ENCODE peak calls at places on chromosomes 6 and 20, in six cellular contexts. One of them, this sample, is unnamed.

GRCh38 chr6:90790058-90790457 is 203.2 kb upstream of the MAP3K7 start:
- DNase-seq in stimulated activated CD4-positive, alpha-beta T cell treated with anti-CD3 and anti-CD28 coated beads, Interleukin-1b, Interleukin-23, amount 100 ng/mL, for 4 hours: no peak
- DNase-seq in HT-29: no peak
- DNase-seq in dorsolateral prefrontal cortex: no peak
- DNase-seq in activated CD4-positive, alpha-beta T cell treated with anti-CD3 and anti-CD28 coated beads, Interleukin-2, amount 50 U/mL, for 48 hours: no peak
- DNase-seq in activated naive CD8-positive, alpha-beta T cell treated with anti-CD3 and anti-CD28 coated beads, Interleukin-2, amount 50 U/mL, for 16 hours: no peak
- DNase-seq in this sample: no peak

GRCh38 chr6:160285541-160286105 is 27.0 kb upstream of the SLC22A2 start:
- DNase-seq in stimulated activated CD4-positive, alpha-beta T cell treated with anti-CD3 and anti-CD28 coated beads, Interleukin-1b, Interleukin-23, amount 100 ng/mL, for 4 hours: no peak
- DNase-seq in HT-29: no peak
- DNase-seq in dorsolateral prefrontal cortex: no peak
- DNase-seq in activated CD4-positive, alpha-beta T cell treated with anti-CD3 and anti-CD28 coated beads, Interleukin-2, amount 50 U/mL, for 48 hours: no peak
- DNase-seq in activated naive CD8-positive, alpha-beta T cell treated with anti-CD3 and anti-CD28 coated beads, Interleukin-2, amount 50 U/mL, for 16 hours: no peak
- DNase-seq in this sample: no peak

GRCh38 chr6:161721511-161721910 is 447.6 kb upstream of the AGPAT4 start:
- DNase-seq in stimulated activated CD4-positive, alpha-beta T cell treated with anti-CD3 and anti-CD28 coated beads, Interleukin-1b, Interleukin-23, amount 100 ng/mL, for 4 hours: no peak
- DNase-seq in HT-29: no peak
- DNase-seq in dorsolateral prefrontal cortex: no peak
- DNase-seq in activated CD4-positive, alpha-beta T cell treated with anti-CD3 and anti-CD28 coated beads, Interleukin-2, amount 50 U/mL, for 48 hours: no peak
- DNase-seq in activated naive CD8-positive, alpha-beta T cell treated with anti-CD3 and anti-CD28 coated beads, Interleukin-2, amount 50 U/mL, for 16 hours: no peak
- DNase-seq in this sample: no peak

GRCh38 chr6:13004610-13005009 is 288.0 kb downstream of the PHACTR1 start:
- DNase-seq in stimulated activated CD4-positive, alpha-beta T cell treated with anti-CD3 and anti-CD28 coated beads, Interleukin-1b, Interleukin-23, amount 100 ng/mL, for 4 hours: no peak
- DNase-seq in HT-29: no peak
- DNase-seq in dorsolateral prefrontal cortex: no peak
- DNase-seq in activated CD4-positive, alpha-beta T cell treated with anti-CD3 and anti-CD28 coated beads, Interleukin-2, amount 50 U/mL, for 48 hours: no peak
- DNase-seq in activated naive CD8-positive, alpha-beta T cell treated with anti-CD3 and anti-CD28 coated beads, Interleukin-2, amount 50 U/mL, for 16 hours: no peak
- DNase-seq in this sample: no peak

GRCh38 chr20:2314759-2315439 is 19.1 kb downstream of the TGM3 start:
- DNase-seq in stimulated activated CD4-positive, alpha-beta T cell treated with anti-CD3 and anti-CD28 coated beads, Interleukin-1b, Interleukin-23, amount 100 ng/mL, for 4 hours: no peak
- DNase-seq in HT-29: no peak
- DNase-seq in dorsolateral prefrontal cortex: no peak
- DNase-seq in activated CD4-positive, alpha-beta T cell treated with anti-CD3 and anti-CD28 coated beads, Interleukin-2, amount 50 U/mL, for 48 hours: no peak
- DNase-seq in activated naive CD8-positive, alpha-beta T cell treated with anti-CD3 and anti-CD28 coated beads, Interleukin-2, amount 50 U/mL, for 16 hours: no peak
- DNase-seq in this sample: no peak

GRCh38 chr6:125296461-125296860 is 5.3 kb downstream of the HDDC2 start:
- DNase-seq in stimulated activated CD4-positive, alpha-beta T cell treated with anti-CD3 and anti-CD28 coated beads, Interleukin-1b, Interleukin-23, amount 100 ng/mL, for 4 hours: no peak
- DNase-seq in HT-29: no peak
- DNase-seq in dorsolateral prefrontal cortex: no peak
- DNase-seq in activated CD4-positive, alpha-beta T cell treated with anti-CD3 and anti-CD28 coated beads, Interleukin-2, amount 50 U/mL, for 48 hours: no peak
- DNase-seq in activated naive CD8-positive, alpha-beta T cell treated with anti-CD3 and anti-CD28 coated beads, Interleukin-2, amount 50 U/mL, for 16 hours: no peak
- DNase-seq in this sample: no peak

GRCh38 chr6:164663634-164664033 is 645.8 kb downstream of the C6orf118 start:
- DNase-seq in stimulated activated CD4-positive, alpha-beta T cell treated with anti-CD3 and anti-CD28 coated beads, Interleukin-1b, Interleukin-23, amount 100 ng/mL, for 4 hours: no peak
- DNase-seq in HT-29: no peak
- DNase-seq in dorsolateral prefrontal cortex: no peak
- DNase-seq in activated CD4-positive, alpha-beta T cell treated with anti-CD3 and anti-CD28 coated beads, Interleukin-2, amount 50 U/mL, for 48 hours: no peak
- DNase-seq in activated naive CD8-positive, alpha-beta T cell treated with anti-CD3 and anti-CD28 coated beads, Interleukin-2, amount 50 U/mL, for 16 hours: no peak
- DNase-seq in this sample: no peak

GRCh38 chr6:51513891-51514290 is 573.5 kb downstream of the PKHD1 start:
- DNase-seq in stimulated activated CD4-positive, alpha-beta T cell treated with anti-CD3 and anti-CD28 coated beads, Interleukin-1b, Interleukin-23, amount 100 ng/mL, for 4 hours: no peak
- DNase-seq in HT-29: no peak
- DNase-seq in dorsolateral prefrontal cortex: no peak
- DNase-seq in activated CD4-positive, alpha-beta T cell treated with anti-CD3 and anti-CD28 coated beads, Interleukin-2, amount 50 U/mL, for 48 hours: no peak
- DNase-seq in activated naive CD8-positive, alpha-beta T cell treated with anti-CD3 and anti-CD28 coated beads, Interleukin-2, amount 50 U/mL, for 16 hours: no peak
- DNase-seq in this sample: no peak

GRCh38 chr20:58611236-58612020 is 39.7 kb upstream of the STX16 start:
- DNase-seq in stimulated activated CD4-positive, alpha-beta T cell treated with anti-CD3 and anti-CD28 coated beads, Interleukin-1b, Interleukin-23, amount 100 ng/mL, for 4 hours: no peak
- DNase-seq in HT-29: no peak
- DNase-seq in dorsolateral prefrontal cortex: no peak
- DNase-seq in activated CD4-positive, alpha-beta T cell treated with anti-CD3 and anti-CD28 coated beads, Interleukin-2, amount 50 U/mL, for 48 hours: no peak
- DNase-seq in activated naive CD8-positive, alpha-beta T cell treated with anti-CD3 and anti-CD28 coated beads, Interleukin-2, amount 50 U/mL, for 16 hours: no peak
- DNase-seq in this sample: no peak

GRCh38 chr20:53809728-53810365 is 216.2 kb upstream of the ZNF217 start:
- DNase-seq in stimulated activated CD4-positive, alpha-beta T cell treated with anti-CD3 and anti-CD28 coated beads, Interleukin-1b, Interleukin-23, amount 100 ng/mL, for 4 hours: no peak
- DNase-seq in HT-29: no peak
- DNase-seq in dorsolateral prefrontal cortex: no peak
- DNase-seq in activated CD4-positive, alpha-beta T cell treated with anti-CD3 and anti-CD28 coated beads, Interleukin-2, amount 50 U/mL, for 48 hours: no peak
- DNase-seq in activated naive CD8-positive, alpha-beta T cell treated with anti-CD3 and anti-CD28 coated beads, Interleukin-2, amount 50 U/mL, for 16 hours: no peak
- DNase-seq in this sample: no peak

GRCh38 chr6:38311201-38311600 is 328.5 kb downstream of the BTBD9 start:
- DNase-seq in stimulated activated CD4-positive, alpha-beta T cell treated with anti-CD3 and anti-CD28 coated beads, Interleukin-1b, Interleukin-23, amount 100 ng/mL, for 4 hours: no peak
- DNase-seq in HT-29: no peak
- DNase-seq in dorsolateral prefrontal cortex: no peak
- DNase-seq in activated CD4-positive, alpha-beta T cell treated with anti-CD3 and anti-CD28 coated beads, Interleukin-2, amount 50 U/mL, for 48 hours: no peak
- DNase-seq in activated naive CD8-positive, alpha-beta T cell treated with anti-CD3 and anti-CD28 coated beads, Interleukin-2, amount 50 U/mL, for 16 hours: no peak
- DNase-seq in this sample: no peak

GRCh38 chr6:28683945-28684538 is 158.4 kb downstream of the GPX5 start:
- DNase-seq in stimulated activated CD4-positive, alpha-beta T cell treated with anti-CD3 and anti-CD28 coated beads, Interleukin-1b, Interleukin-23, amount 100 ng/mL, for 4 hours: no peak
- DNase-seq in HT-29: peak
- DNase-seq in dorsolateral prefrontal cortex: no peak
- DNase-seq in activated CD4-positive, alpha-beta T cell treated with anti-CD3 and anti-CD28 coated beads, Interleukin-2, amount 50 U/mL, for 48 hours: no peak
- DNase-seq in activated naive CD8-positive, alpha-beta T cell treated with anti-CD3 and anti-CD28 coated beads, Interleukin-2, amount 50 U/mL, for 16 hours: no peak
- DNase-seq in this sample: no peak

GRCh38 chr6:145784683-145785082 is 29.9 kb downstream of the FBXO30 start:
- DNase-seq in stimulated activated CD4-positive, alpha-beta T cell treated with anti-CD3 and anti-CD28 coated beads, Interleukin-1b, Interleukin-23, amount 100 ng/mL, for 4 hours: no peak
- DNase-seq in HT-29: no peak
- DNase-seq in dorsolateral prefrontal cortex: no peak
- DNase-seq in activated CD4-positive, alpha-beta T cell treated with anti-CD3 and anti-CD28 coated beads, Interleukin-2, amount 50 U/mL, for 48 hours: no peak
- DNase-seq in activated naive CD8-positive, alpha-beta T cell treated with anti-CD3 and anti-CD28 coated beads, Interleukin-2, amount 50 U/mL, for 16 hours: no peak
- DNase-seq in this sample: no peak

GRCh38 chr6:137754366-137754765 is 112.7 kb upstream of the TNFAIP3 start:
- DNase-seq in stimulated activated CD4-positive, alpha-beta T cell treated with anti-CD3 and anti-CD28 coated beads, Interleukin-1b, Interleukin-23, amount 100 ng/mL, for 4 hours: no peak
- DNase-seq in HT-29: no peak
- DNase-seq in dorsolateral prefrontal cortex: no peak
- DNase-seq in activated CD4-positive, alpha-beta T cell treated with anti-CD3 and anti-CD28 coated beads, Interleukin-2, amount 50 U/mL, for 48 hours: no peak
- DNase-seq in activated naive CD8-positive, alpha-beta T cell treated with anti-CD3 and anti-CD28 coated beads, Interleukin-2, amount 50 U/mL, for 16 hours: no peak
- DNase-seq in this sample: no peak

GRCh38 chr6:150256618-150257272 is 112.1 kb upstream of the IYD start:
- DNase-seq in stimulated activated CD4-positive, alpha-beta T cell treated with anti-CD3 and anti-CD28 coated beads, Interleukin-1b, Interleukin-23, amount 100 ng/mL, for 4 hours: no peak
- DNase-seq in HT-29: no peak
- DNase-seq in dorsolateral prefrontal cortex: no peak
- DNase-seq in activated CD4-positive, alpha-beta T cell treated with anti-CD3 and anti-CD28 coated beads, Interleukin-2, amount 50 U/mL, for 48 hours: no peak
- DNase-seq in activated naive CD8-positive, alpha-beta T cell treated with anti-CD3 and anti-CD28 coated beads, Interleukin-2, amount 50 U/mL, for 16 hours: no peak
- DNase-seq in this sample: no peak

GRCh38 chr6:137904822-137905617 is 38.0 kb downstream of the TNFAIP3 start:
- DNase-seq in stimulated activated CD4-positive, alpha-beta T cell treated with anti-CD3 and anti-CD28 coated beads, Interleukin-1b, Interleukin-23, amount 100 ng/mL, for 4 hours: peak
- DNase-seq in HT-29: peak
- DNase-seq in dorsolateral prefrontal cortex: no peak
- DNase-seq in activated CD4-positive, alpha-beta T cell treated with anti-CD3 and anti-CD28 coated beads, Interleukin-2, amount 50 U/mL, for 48 hours: peak
- DNase-seq in activated naive CD8-positive, alpha-beta T cell treated with anti-CD3 and anti-CD28 coated beads, Interleukin-2, amount 50 U/mL, for 16 hours: peak
- DNase-seq in this sample: no peak

GRCh38 chr20:890671-891070 is 25.5 kb downstream of the ANGPT4 start:
- DNase-seq in stimulated activated CD4-positive, alpha-beta T cell treated with anti-CD3 and anti-CD28 coated beads, Interleukin-1b, Interleukin-23, amount 100 ng/mL, for 4 hours: no peak
- DNase-seq in HT-29: no peak
- DNase-seq in dorsolateral prefrontal cortex: no peak
- DNase-seq in activated CD4-positive, alpha-beta T cell treated with anti-CD3 and anti-CD28 coated beads, Interleukin-2, amount 50 U/mL, for 48 hours: no peak
- DNase-seq in activated naive CD8-positive, alpha-beta T cell treated with anti-CD3 and anti-CD28 coated beads, Interleukin-2, amount 50 U/mL, for 16 hours: no peak
- DNase-seq in this sample: no peak

GRCh38 chr20:35307666-35308653 is 15.7 kb upstream of the FAM83C start:
- DNase-seq in stimulated activated CD4-positive, alpha-beta T cell treated with anti-CD3 and anti-CD28 coated beads, Interleukin-1b, Interleukin-23, amount 100 ng/mL, for 4 hours: no peak
- DNase-seq in HT-29: no peak
- DNase-seq in dorsolateral prefrontal cortex: peak
- DNase-seq in activated CD4-positive, alpha-beta T cell treated with anti-CD3 and anti-CD28 coated beads, Interleukin-2, amount 50 U/mL, for 48 hours: no peak
- DNase-seq in activated naive CD8-positive, alpha-beta T cell treated with anti-CD3 and anti-CD28 coated beads, Interleukin-2, amount 50 U/mL, for 16 hours: no peak
- DNase-seq in this sample: no peak

GRCh38 chr6:1552296-1552761 is 57.4 kb upstream of the FOXC1 start:
- DNase-seq in stimulated activated CD4-positive, alpha-beta T cell treated with anti-CD3 and anti-CD28 coated beads, Interleukin-1b, Interleukin-23, amount 100 ng/mL, for 4 hours: no peak
- DNase-seq in HT-29: peak
- DNase-seq in dorsolateral prefrontal cortex: no peak
- DNase-seq in activated CD4-positive, alpha-beta T cell treated with anti-CD3 and anti-CD28 coated beads, Interleukin-2, amount 50 U/mL, for 48 hours: no peak
- DNase-seq in activated naive CD8-positive, alpha-beta T cell treated with anti-CD3 and anti-CD28 coated beads, Interleukin-2, amount 50 U/mL, for 16 hours: no peak
- DNase-seq in this sample: no peak

GRCh38 chr6:157427969-157428368 is 47.0 kb downstream of the ZDHHC14 start:
- DNase-seq in stimulated activated CD4-positive, alpha-beta T cell treated with anti-CD3 and anti-CD28 coated beads, Interleukin-1b, Interleukin-23, amount 100 ng/mL, for 4 hours: no peak
- DNase-seq in HT-29: no peak
- DNase-seq in dorsolateral prefrontal cortex: no peak
- DNase-seq in activated CD4-positive, alpha-beta T cell treated with anti-CD3 and anti-CD28 coated beads, Interleukin-2, amount 50 U/mL, for 48 hours: no peak
- DNase-seq in activated naive CD8-positive, alpha-beta T cell treated with anti-CD3 and anti-CD28 coated beads, Interleukin-2, amount 50 U/mL, for 16 hours: no peak
- DNase-seq in this sample: no peak

GRCh38 chr6:140436023-140436811 is 1061.8 kb upstream of the CITED2 start:
- DNase-seq in stimulated activated CD4-positive, alpha-beta T cell treated with anti-CD3 and anti-CD28 coated beads, Interleukin-1b, Interleukin-23, amount 100 ng/mL, for 4 hours: no peak
- DNase-seq in HT-29: no peak
- DNase-seq in dorsolateral prefrontal cortex: no peak
- DNase-seq in activated CD4-positive, alpha-beta T cell treated with anti-CD3 and anti-CD28 coated beads, Interleukin-2, amount 50 U/mL, for 48 hours: no peak
- DNase-seq in activated naive CD8-positive, alpha-beta T cell treated with anti-CD3 and anti-CD28 coated beads, Interleukin-2, amount 50 U/mL, for 16 hours: no peak
- DNase-seq in this sample: peak

GRCh38 chr20:38633577-38634093 is 32.0 kb downstream of the ARHGAP40 start:
- DNase-seq in stimulated activated CD4-positive, alpha-beta T cell treated with anti-CD3 and anti-CD28 coated beads, Interleukin-1b, Interleukin-23, amount 100 ng/mL, for 4 hours: peak
- DNase-seq in HT-29: peak
- DNase-seq in dorsolateral prefrontal cortex: peak
- DNase-seq in activated CD4-positive, alpha-beta T cell treated with anti-CD3 and anti-CD28 coated beads, Interleukin-2, amount 50 U/mL, for 48 hours: peak
- DNase-seq in activated naive CD8-positive, alpha-beta T cell treated with anti-CD3 and anti-CD28 coated beads, Interleukin-2, amount 50 U/mL, for 16 hours: peak
- DNase-seq in this sample: peak

GRCh38 chr6:81793811-81794210 is 41.3 kb upstream of the TENT5A start:
- DNase-seq in stimulated activated CD4-positive, alpha-beta T cell treated with anti-CD3 and anti-CD28 coated beads, Interleukin-1b, Interleukin-23, amount 100 ng/mL, for 4 hours: no peak
- DNase-seq in HT-29: no peak
- DNase-seq in dorsolateral prefrontal cortex: no peak
- DNase-seq in activated CD4-positive, alpha-beta T cell treated with anti-CD3 and anti-CD28 coated beads, Interleukin-2, amount 50 U/mL, for 48 hours: no peak
- DNase-seq in activated naive CD8-positive, alpha-beta T cell treated with anti-CD3 and anti-CD28 coated beads, Interleukin-2, amount 50 U/mL, for 16 hours: no peak
- DNase-seq in this sample: no peak

GRCh38 chr6:25061289-25061945 is 125.7 kb upstream of the RIPOR2 start:
- DNase-seq in stimulated activated CD4-positive, alpha-beta T cell treated with anti-CD3 and anti-CD28 coated beads, Interleukin-1b, Interleukin-23, amount 100 ng/mL, for 4 hours: no peak
- DNase-seq in HT-29: no peak
- DNase-seq in dorsolateral prefrontal cortex: no peak
- DNase-seq in activated CD4-positive, alpha-beta T cell treated with anti-CD3 and anti-CD28 coated beads, Interleukin-2, amount 50 U/mL, for 48 hours: no peak
- DNase-seq in activated naive CD8-positive, alpha-beta T cell treated with anti-CD3 and anti-CD28 coated beads, Interleukin-2, amount 50 U/mL, for 16 hours: no peak
- DNase-seq in this sample: peak

GRCh38 chr6:72412709-72413044 is 209.2 kb upstream of the KCNQ5 start:
- DNase-seq in stimulated activated CD4-positive, alpha-beta T cell treated with anti-CD3 and anti-CD28 coated beads, Interleukin-1b, Interleukin-23, amount 100 ng/mL, for 4 hours: no peak
- DNase-seq in HT-29: no peak
- DNase-seq in dorsolateral prefrontal cortex: no peak
- DNase-seq in activated CD4-positive, alpha-beta T cell treated with anti-CD3 and anti-CD28 coated beads, Interleukin-2, amount 50 U/mL, for 48 hours: no peak
- DNase-seq in activated naive CD8-positive, alpha-beta T cell treated with anti-CD3 and anti-CD28 coated beads, Interleukin-2, amount 50 U/mL, for 16 hours: no peak
- DNase-seq in this sample: no peak

GRCh38 chr6:41546475-41546865 is 289 bp downstream of the FOXP4 start:
- DNase-seq in stimulated activated CD4-positive, alpha-beta T cell treated with anti-CD3 and anti-CD28 coated beads, Interleukin-1b, Interleukin-23, amount 100 ng/mL, for 4 hours: peak
- DNase-seq in HT-29: no peak
- DNase-seq in dorsolateral prefrontal cortex: no peak
- DNase-seq in activated CD4-positive, alpha-beta T cell treated with anti-CD3 and anti-CD28 coated beads, Interleukin-2, amount 50 U/mL, for 48 hours: peak
- DNase-seq in activated naive CD8-positive, alpha-beta T cell treated with anti-CD3 and anti-CD28 coated beads, Interleukin-2, amount 50 U/mL, for 16 hours: no peak
- DNase-seq in this sample: no peak

GRCh38 chr6:49327005-49327404 is 136.0 kb downstream of the MMUT start:
- DNase-seq in stimulated activated CD4-positive, alpha-beta T cell treated with anti-CD3 and anti-CD28 coated beads, Interleukin-1b, Interleukin-23, amount 100 ng/mL, for 4 hours: no peak
- DNase-seq in HT-29: no peak
- DNase-seq in dorsolateral prefrontal cortex: no peak
- DNase-seq in activated CD4-positive, alpha-beta T cell treated with anti-CD3 and anti-CD28 coated beads, Interleukin-2, amount 50 U/mL, for 48 hours: no peak
- DNase-seq in activated naive CD8-positive, alpha-beta T cell treated with anti-CD3 and anti-CD28 coated beads, Interleukin-2, amount 50 U/mL, for 16 hours: no peak
- DNase-seq in this sample: no peak

GRCh38 chr6:32566957-32567356 is 22.7 kb downstream of the HLA-DRB1 start:
- DNase-seq in stimulated activated CD4-positive, alpha-beta T cell treated with anti-CD3 and anti-CD28 coated beads, Interleukin-1b, Interleukin-23, amount 100 ng/mL, for 4 hours: no peak
- DNase-seq in HT-29: no peak
- DNase-seq in dorsolateral prefrontal cortex: no peak
- DNase-seq in activated CD4-positive, alpha-beta T cell treated with anti-CD3 and anti-CD28 coated beads, Interleukin-2, amount 50 U/mL, for 48 hours: no peak
- DNase-seq in activated naive CD8-positive, alpha-beta T cell treated with anti-CD3 and anti-CD28 coated beads, Interleukin-2, amount 50 U/mL, for 16 hours: no peak
- DNase-seq in this sample: no peak

GRCh38 chr6:168221000-168221399 is 98.6 kb downstream of the DACT2 start:
- DNase-seq in stimulated activated CD4-positive, alpha-beta T cell treated with anti-CD3 and anti-CD28 coated beads, Interleukin-1b, Interleukin-23, amount 100 ng/mL, for 4 hours: no peak
- DNase-seq in HT-29: no peak
- DNase-seq in dorsolateral prefrontal cortex: no peak
- DNase-seq in activated CD4-positive, alpha-beta T cell treated with anti-CD3 and anti-CD28 coated beads, Interleukin-2, amount 50 U/mL, for 48 hours: no peak
- DNase-seq in activated naive CD8-positive, alpha-beta T cell treated with anti-CD3 and anti-CD28 coated beads, Interleukin-2, amount 50 U/mL, for 16 hours: no peak
- DNase-seq in this sample: no peak

GRCh38 chr6:10230533-10230932 is 184.3 kb downstream of the TFAP2A start:
- DNase-seq in stimulated activated CD4-positive, alpha-beta T cell treated with anti-CD3 and anti-CD28 coated beads, Interleukin-1b, Interleukin-23, amount 100 ng/mL, for 4 hours: no peak
- DNase-seq in HT-29: no peak
- DNase-seq in dorsolateral prefrontal cortex: no peak
- DNase-seq in activated CD4-positive, alpha-beta T cell treated with anti-CD3 and anti-CD28 coated beads, Interleukin-2, amount 50 U/mL, for 48 hours: no peak
- DNase-seq in activated naive CD8-positive, alpha-beta T cell treated with anti-CD3 and anti-CD28 coated beads, Interleukin-2, amount 50 U/mL, for 16 hours: no peak
- DNase-seq in this sample: no peak

GRCh38 chr20:51127713-51128112 is 104.8 kb upstream of the KCNG1 start:
- DNase-seq in stimulated activated CD4-positive, alpha-beta T cell treated with anti-CD3 and anti-CD28 coated beads, Interleukin-1b, Interleukin-23, amount 100 ng/mL, for 4 hours: no peak
- DNase-seq in HT-29: no peak
- DNase-seq in dorsolateral prefrontal cortex: no peak
- DNase-seq in activated CD4-positive, alpha-beta T cell treated with anti-CD3 and anti-CD28 coated beads, Interleukin-2, amount 50 U/mL, for 48 hours: peak
- DNase-seq in activated naive CD8-positive, alpha-beta T cell treated with anti-CD3 and anti-CD28 coated beads, Interleukin-2, amount 50 U/mL, for 16 hours: no peak
- DNase-seq in this sample: no peak

GRCh38 chr6:26474439-26474881 is 16.7 kb downstream of the BTN2A1 start:
- DNase-seq in stimulated activated CD4-positive, alpha-beta T cell treated with anti-CD3 and anti-CD28 coated beads, Interleukin-1b, Interleukin-23, amount 100 ng/mL, for 4 hours: no peak
- DNase-seq in HT-29: no peak
- DNase-seq in dorsolateral prefrontal cortex: no peak
- DNase-seq in activated CD4-positive, alpha-beta T cell treated with anti-CD3 and anti-CD28 coated beads, Interleukin-2, amount 50 U/mL, for 48 hours: peak
- DNase-seq in activated naive CD8-positive, alpha-beta T cell treated with anti-CD3 and anti-CD28 coated beads, Interleukin-2, amount 50 U/mL, for 16 hours: no peak
- DNase-seq in this sample: no peak

GRCh38 chr6:22295145-22295544 is 1.7 kb downstream of the PRL start:
- DNase-seq in stimulated activated CD4-positive, alpha-beta T cell treated with anti-CD3 and anti-CD28 coated beads, Interleukin-1b, Interleukin-23, amount 100 ng/mL, for 4 hours: no peak
- DNase-seq in HT-29: no peak
- DNase-seq in dorsolateral prefrontal cortex: no peak
- DNase-seq in activated CD4-positive, alpha-beta T cell treated with anti-CD3 and anti-CD28 coated beads, Interleukin-2, amount 50 U/mL, for 48 hours: no peak
- DNase-seq in activated naive CD8-positive, alpha-beta T cell treated with anti-CD3 and anti-CD28 coated beads, Interleukin-2, amount 50 U/mL, for 16 hours: no peak
- DNase-seq in this sample: no peak

GRCh38 chr6:79895382-79896100 is 51.8 kb downstream of the ELOVL4 start:
- DNase-seq in stimulated activated CD4-positive, alpha-beta T cell treated with anti-CD3 and anti-CD28 coated beads, Interleukin-1b, Interleukin-23, amount 100 ng/mL, for 4 hours: no peak
- DNase-seq in HT-29: no peak
- DNase-seq in dorsolateral prefrontal cortex: no peak
- DNase-seq in activated CD4-positive, alpha-beta T cell treated with anti-CD3 and anti-CD28 coated beads, Interleukin-2, amount 50 U/mL, for 48 hours: no peak
- DNase-seq in activated naive CD8-positive, alpha-beta T cell treated with anti-CD3 and anti-CD28 coated beads, Interleukin-2, amount 50 U/mL, for 16 hours: no peak
- DNase-seq in this sample: no peak

GRCh38 chr6:88840806-88841539 is 122.4 kb downstream of the RNGTT start:
- DNase-seq in stimulated activated CD4-positive, alpha-beta T cell treated with anti-CD3 and anti-CD28 coated beads, Interleukin-1b, Interleukin-23, amount 100 ng/mL, for 4 hours: no peak
- DNase-seq in HT-29: peak
- DNase-seq in dorsolateral prefrontal cortex: no peak
- DNase-seq in activated CD4-positive, alpha-beta T cell treated with anti-CD3 and anti-CD28 coated beads, Interleukin-2, amount 50 U/mL, for 48 hours: no peak
- DNase-seq in activated naive CD8-positive, alpha-beta T cell treated with anti-CD3 and anti-CD28 coated beads, Interleukin-2, amount 50 U/mL, for 16 hours: no peak
- DNase-seq in this sample: no peak

GRCh38 chr6:148629910-148630470 is 116.8 kb upstream of the UST start:
- DNase-seq in stimulated activated CD4-positive, alpha-beta T cell treated with anti-CD3 and anti-CD28 coated beads, Interleukin-1b, Interleukin-23, amount 100 ng/mL, for 4 hours: no peak
- DNase-seq in HT-29: no peak
- DNase-seq in dorsolateral prefrontal cortex: no peak
- DNase-seq in activated CD4-positive, alpha-beta T cell treated with anti-CD3 and anti-CD28 coated beads, Interleukin-2, amount 50 U/mL, for 48 hours: no peak
- DNase-seq in activated naive CD8-positive, alpha-beta T cell treated with anti-CD3 and anti-CD28 coated beads, Interleukin-2, amount 50 U/mL, for 16 hours: no peak
- DNase-seq in this sample: no peak

GRCh38 chr6:106510090-106510970 is 119.0 kb downstream of the RTN4IP1 start:
- DNase-seq in stimulated activated CD4-positive, alpha-beta T cell treated with anti-CD3 and anti-CD28 coated beads, Interleukin-1b, Interleukin-23, amount 100 ng/mL, for 4 hours: peak
- DNase-seq in HT-29: peak
- DNase-seq in dorsolateral prefrontal cortex: no peak
- DNase-seq in activated CD4-positive, alpha-beta T cell treated with anti-CD3 and anti-CD28 coated beads, Interleukin-2, amount 50 U/mL, for 48 hours: peak
- DNase-seq in activated naive CD8-positive, alpha-beta T cell treated with anti-CD3 and anti-CD28 coated beads, Interleukin-2, amount 50 U/mL, for 16 hours: peak
- DNase-seq in this sample: no peak

GRCh38 chr6:33249732-33250625 is 21.7 kb downstream of the VPS52 start:
- DNase-seq in stimulated activated CD4-positive, alpha-beta T cell treated with anti-CD3 and anti-CD28 coated beads, Interleukin-1b, Interleukin-23, amount 100 ng/mL, for 4 hours: no peak
- DNase-seq in HT-29: no peak
- DNase-seq in dorsolateral prefrontal cortex: peak
- DNase-seq in activated CD4-positive, alpha-beta T cell treated with anti-CD3 and anti-CD28 coated beads, Interleukin-2, amount 50 U/mL, for 48 hours: peak
- DNase-seq in activated naive CD8-positive, alpha-beta T cell treated with anti-CD3 and anti-CD28 coated beads, Interleukin-2, amount 50 U/mL, for 16 hours: no peak
- DNase-seq in this sample: no peak

This sample was measured in NT2/D1.